ENCODE peak calls at places on chromosomes 3 and 15, in seven cellular contexts. R is HS-5; X is SHP77; D is activated CD8-positive, alpha-beta memory T cell treated with anti-CD3 and anti-CD28 coated beads for 4 hours; K is AG08396; P is anterior cingulate cortex; Y is AG04450. T is an unnamed sample.

GRCh38 chr3:69983546-69984265 is 15.8 kb upstream of the SAMMSON start:
- DNase-seq in K (no peak), D (no peak), Y (no peak), P (no peak), R (no peak), X (no peak), T (no peak)

GRCh38 chr3:58518304-58518789 is 18.6 kb downstream of the ACOX2 start:
- DNase-seq in K (no peak), D (no peak), Y (no peak), P (no peak), X (no peak), R (no peak), T (no peak)

GRCh38 chr15:31402511-31403056 is 75.9 kb downstream of the KLF13 start:
- DNase-seq in Y (no peak), D (no peak), R (no peak), P (no peak), X (peak), K (no peak), T (peak)

GRCh38 chr3:161551697-161552096 is 55.1 kb downstream of the OTOL1 start:
- DNase-seq in K (no peak), D (no peak), Y (no peak), R (no peak), P (no peak), X (no peak), T (no peak)

GRCh38 chr3:43373588-43373935 is 87.2 kb downstream of the SNRK start:
- DNase-seq in X (no peak), Y (no peak), R (no peak), P (no peak), D (no peak), K (no peak), T (no peak)

GRCh38 chr15:92711457-92711831 is 55.9 kb upstream of the FAM174B start:
- DNase-seq in R (no peak), Y (no peak), K (no peak), D (no peak), P (no peak), X (no peak), T (no peak)

GRCh38 chr3:142947799-142948575 is 15.5 kb downstream of the PAQR9 start:
- DNase-seq in D (no peak), X (no peak), Y (no peak), P (no peak), K (peak), R (no peak), T (no peak)

GRCh38 chr3:147389265-147390175 is 16.8 kb downstream of the ZIC4 start:
- DNase-seq in Y (no peak), K (no peak), R (no peak), D (no peak), X (no peak), P (no peak), T (no peak)

GRCh38 chr3:55556622-55557531 is 69.8 kb upstream of the WNT5A start:
- DNase-seq in D (no peak), R (no peak), X (no peak), P (no peak), Y (no peak), K (peak), T (no peak)

GRCh38 chr3:23442598-23443383 is 239.7 kb downstream of the UBE2E2 start:
- DNase-seq in Y (no peak), R (no peak), X (no peak), K (peak), P (no peak), D (no peak), T (no peak)